ENCODE peak calls at places on chromosomes 5 and 9, in eight cellular contexts. G is left cardiac atrium, B is dorsolateral prefrontal cortex, D is left ventricle myocardium superior, H is T47D, Z is fibroblast of mammary gland, A is EL, K is AG09309. Q is an unnamed sample.

GRCh38 chr9:83299556-83299955 is 236.6 kb upstream of the RASEF start:
- DNase-seq in H (peak), B (no peak), Z (peak), D (no peak), A (peak), K (no peak), G (no peak), Q (peak)

GRCh38 chr9:114163517-114163924 is 8.2 kb downstream of the COL27A1 start:
- DNase-seq in K (no peak), A (peak), H (no peak), Z (peak), D (peak), G (no peak), B (no peak), Q (no peak)

GRCh38 chr5:34452170-34452828 is 203.8 kb upstream of the RAI14 start:
- DNase-seq in G (no peak), A (peak), Z (peak), D (no peak), K (no peak), H (peak), B (no peak), Q (no peak)

GRCh38 chr5:80207832-80208231 is 48.0 kb downstream of the SERINC5 start:
- DNase-seq in D (no peak), A (no peak), G (no peak), H (no peak), K (no peak), Z (no peak), B (no peak), Q (no peak)

GRCh38 chr9:112065781-112066606 is 109.1 kb downstream of the SUSD1 start:
- DNase-seq in H (peak), B (no peak), A (peak), Z (peak), G (no peak), K (no peak), D (no peak), Q (no peak)

GRCh38 chr9:100714372-100715099 is 136.7 kb downstream of the CAVIN4 start:
- DNase-seq in H (peak), A (peak), K (peak), D (peak), Z (peak), B (peak), G (peak), Q (peak)

GRCh38 chr9:131868766-131869165 is 128.9 kb upstream of the RAPGEF1 start:
- DNase-seq in B (no peak), K (no peak), A (no peak), G (no peak), H (no peak), D (no peak), Z (peak), Q (peak)

GRCh38 chr5:132263548-132264261 is 6.2 kb downstream of the PDLIM4 start:
- DNase-seq in D (no peak), B (no peak), G (peak), A (peak), Z (peak), K (peak), H (no peak), Q (peak)

GRCh38 chr5:88669314-88669713 is 213.7 kb downstream of the MEF2C start:
- DNase-seq in B (no peak), G (no peak), D (no peak), Z (no peak), A (no peak), H (no peak), K (no peak), Q (no peak)

GRCh38 chr9:35748239-35748857 is 680 bp downstream of the GBA2 start:
- DNase-seq in A (no peak), Z (no peak), G (no peak), B (no peak), D (no peak), K (no peak), H (no peak), Q (no peak)

GRCh38 chr9:38671748-38672147 is 48.2 kb downstream of the FAM240B start:
- DNase-seq in G (no peak), B (no peak), D (no peak), Z (no peak), A (no peak), K (no peak), H (no peak), Q (no peak)

GRCh38 chr5:126694403-126694802 is 82.5 kb upstream of the LMNB1 start:
- DNase-seq in H (no peak), Z (no peak), D (no peak), B (no peak), A (peak), G (no peak), K (peak), Q (no peak)

GRCh38 chr9:69391946-69392345 is 66.9 kb downstream of the ENTREP1 start:
- DNase-seq in D (peak), G (no peak), K (no peak), B (no peak), H (no peak), A (no peak), Z (no peak), Q (no peak)

GRCh38 chr5:9456435-9457042 is 89.3 kb downstream of the SEMA5A start:
- DNase-seq in G (no peak), H (no peak), K (peak), B (no peak), D (no peak), Z (peak), A (peak), Q (no peak)

GRCh38 chr5:146630467-146630866 is 114.5 kb upstream of the GPR151 start:
- DNase-seq in G (no peak), K (no peak), D (no peak), A (no peak), H (no peak), B (no peak), Z (no peak), Q (no peak)

GRCh38 chr5:154474267-154474956 is 3.6 kb downstream of the HAND1 start:
- DNase-seq in K (no peak), G (no peak), A (no peak), H (no peak), B (no peak), D (no peak), Z (no peak), Q (no peak)

GRCh38 chr9:127915801-127916664 is 808 bp downstream of the ST6GALNAC4 start:
- DNase-seq in D (no peak), A (no peak), Z (no peak), G (peak), K (no peak), H (no peak), B (no peak), Q (no peak)

GRCh38 chr9:128781186-128782070 is 5.6 kb upstream of the TBC1D13 start:
- DNase-seq in H (no peak), K (no peak), A (no peak), D (no peak), B (no peak), Z (no peak), G (no peak), Q (no peak)

GRCh38 chr5:80408976-80409926 is 1.4 kb downstream of the ZFYVE16 start:
- DNase-seq in A (peak), Z (peak), K (no peak), G (no peak), B (no peak), D (no peak), H (peak), Q (no peak)

GRCh38 chr5:178078197-178078995 is 34.9 kb upstream of the N4BP3 start:
- DNase-seq in A (peak), Z (peak), G (no peak), B (no peak), D (no peak), H (peak), K (peak), Q (no peak)

GRCh38 chr9:89781838-89782237 is 177.0 kb downstream of the GADD45G start:
- DNase-seq in Z (peak), D (no peak), B (no peak), H (no peak), K (no peak), G (no peak), A (no peak), Q (peak)

GRCh38 chr9:118578467-118578866 is 790.8 kb downstream of the BRINP1 start:
- DNase-seq in G (no peak), B (no peak), A (peak), H (no peak), D (no peak), K (no peak), Z (peak), Q (no peak)

GRCh38 chr5:32280656-32281081 is 32.1 kb downstream of the MTMR12 start:
- DNase-seq in H (no peak), K (no peak), D (no peak), Z (no peak), B (no peak), A (no peak), G (no peak), Q (no peak)

GRCh38 chr5:91727452-91727851 is 344.3 kb upstream of the ARRDC3 start:
- DNase-seq in G (no peak), K (no peak), D (no peak), H (no peak), B (no peak), A (no peak), Z (no peak), Q (no peak)

GRCh38 chr5:143337946-143338345 is 65.5 kb downstream of the NR3C1 start:
- DNase-seq in G (no peak), D (no peak), K (no peak), B (no peak), A (no peak), H (no peak), Z (no peak), Q (no peak)

GRCh38 chr5:72539726-72540125 is 32.5 kb upstream of the ZNF366 start:
- DNase-seq in K (no peak), H (no peak), D (no peak), A (no peak), Z (no peak), G (no peak), B (no peak), Q (no peak)

GRCh38 chr5:179912386-179912785 is 4.7 kb upstream of the TBC1D9B start:
- DNase-seq in Z (no peak), K (no peak), H (no peak), A (no peak), D (no peak), G (no peak), B (no peak), Q (no peak)

GRCh38 chr5:177147239-177147638 is 13.7 kb downstream of the NSD1 start:
- DNase-seq in Z (peak), B (no peak), D (no peak), G (no peak), A (peak), H (no peak), K (no peak), Q (no peak)

GRCh38 chr5:39712316-39713223 is 287.8 kb upstream of the DAB2 start:
- DNase-seq in K (no peak), B (no peak), H (peak), A (no peak), Z (no peak), D (no peak), G (no peak), Q (no peak)

GRCh38 chr9:115398313-115398650 is 280.3 kb upstream of the TNC start:
- DNase-seq in B (no peak), A (no peak), K (no peak), Z (no peak), H (no peak), D (no peak), G (no peak), Q (no peak)

GRCh38 chr9:99563364-99563763 is 258.3 kb upstream of the NR4A3 start:
- DNase-seq in Z (peak), H (no peak), K (no peak), G (no peak), B (no peak), D (no peak), A (no peak), Q (no peak)

Q was measured in hypothalamus.